ENCODE peak calls at places on chromosomes 5 and 9, in five cellular contexts. S is activated CD4-positive, alpha-beta T cell treated with anti-CD3 and anti-CD28 coated beads for 36 hours; R is Right ventricle myocardium inferior; L is thoracic aorta; P is A549. D is an unnamed sample.

GRCh38 chr9:29322240-29322639 is 1749.0 kb upstream of the C9orf72 start:
- ATAC-seq in S (no peak), R (no peak), L (no peak), P (no peak), D (no peak)

GRCh38 chr5:90890183-90890582 is 331.6 kb downstream of the ADGRV1 start:
- ATAC-seq in S (no peak), R (no peak), L (no peak), P (no peak), D (no peak)

GRCh38 chr5:9622891-9623547 is 7.1 kb downstream of the TAS2R1 start:
- ATAC-seq in S (no peak), R (no peak), L (no peak), P (no peak), D (no peak)

GRCh38 chr9:70125621-70126020 is 82.0 kb downstream of the MAMDC2 start:
- ATAC-seq in S (no peak), R (no peak), L (no peak), P (no peak), D (no peak)

GRCh38 chr9:79617395-79617794 is 45.6 kb downstream of the TLE4 start:
- ATAC-seq in S (no peak), R (peak; percentile 70), L (no peak), P (no peak), D (no peak)

GRCh38 chr5:37825334-37825915 is 14.4 kb downstream of the GDNF start:
- ATAC-seq in S (no peak), R (no peak), L (no peak), P (no peak), D (no peak)

GRCh38 chr5:175521313-175521833 is 43.0 kb downstream of the SFXN1 start:
- ATAC-seq in S (peak; percentile 63), R (no peak), L (no peak), P (no peak), D (peak; percentile 63)

GRCh38 chr9:110691002-110691549 is 22.5 kb downstream of the MUSK start:
- ATAC-seq in S (peak; percentile 62), R (no peak), L (no peak), P (no peak), D (peak; percentile 63)

GRCh38 chr5:9244417-9244816 is 301.5 kb downstream of the SEMA5A start:
- ATAC-seq in S (no peak), R (no peak), L (no peak), P (no peak), D (no peak)

GRCh38 chr5:107028938-107029337 is 641.8 kb downstream of the EFNA5 start:
- ATAC-seq in S (no peak), R (no peak), L (no peak), P (no peak), D (no peak)

GRCh38 chr9:112338561-112338960 is 5.1 kb upstream of the PTBP3 start:
- ATAC-seq in S (no peak), R (no peak), L (no peak), P (peak; percentile 81), D (peak; percentile 34)